ENCODE peak calls at places on chromosomes 6 and 20, in four cellular contexts. F is HepG2, N is WTC11, Z is K562. I is an unnamed sample.

GRCh38 chr6:39841291-39841690 is 49.1 kb downstream of the DAAM2 start:
- DNase-seq in Z (no peak), F (no peak), N (no peak), I (peak)

GRCh38 chr20:50595988-50596693 is 86.0 kb downstream of the PTPN1 start:
- DNase-seq in F (no peak), Z (no peak), N (no peak), I (no peak)

GRCh38 chr6:44495036-44495901 is 107.8 kb downstream of the CDC5L start:
- DNase-seq in Z (no peak), F (no peak), N (no peak), I (no peak)

GRCh38 chr6:138031850-138032249 is 75.4 kb downstream of the PERP start:
- DNase-seq in N (no peak), Z (no peak), F (no peak), I (no peak)

GRCh38 chr20:49724637-49725606 is 11.2 kb upstream of the B4GALT5 start:
- DNase-seq in N (no peak), F (peak), Z (peak), I (no peak)

GRCh38 chr6:157535354-157536217 is 154.6 kb downstream of the ZDHHC14 start:
- DNase-seq in F (peak), N (no peak), Z (no peak), I (no peak)

GRCh38 chr6:95581073-95581472 is 3.7 kb downstream of the MANEA start:
- DNase-seq in Z (no peak), F (no peak), N (no peak), I (no peak)

GRCh38 chr6:153814136-153814535 is 224.9 kb upstream of the OPRM1 start:
- DNase-seq in N (peak), Z (no peak), F (no peak), I (peak)

GRCh38 chr20:35607003-35607735 is 8.5 kb upstream of the SPAG4 start:
- DNase-seq in F (no peak), Z (no peak), N (no peak), I (no peak)

GRCh38 chr6:40755749-40756452 is 168.7 kb upstream of the LRFN2 start:
- DNase-seq in Z (no peak), N (no peak), F (no peak), I (no peak)

GRCh38 chr6:117483004-117483644 is 650 bp downstream of the DCBLD1 start:
- DNase-seq in Z (peak), F (peak), N (peak), I (peak)

GRCh38 chr6:136737343-136738177 is 54.7 kb downstream of the MAP3K5 start:
- DNase-seq in N (no peak), Z (peak), F (no peak), I (no peak)

GRCh38 chr20:51335329-51335841 is 207.1 kb downstream of the NFATC2 start:
- DNase-seq in F (no peak), N (no peak), Z (no peak), I (no peak)

GRCh38 chr6:152750694-152751093 is at the start of gene VIP:
- DNase-seq in F (peak), Z (no peak), N (peak), I (peak)

GRCh38 chr6:137402143-137402542 is 92.1 kb downstream of the OLIG3 start:
- DNase-seq in F (no peak), N (no peak), Z (no peak), I (no peak)

GRCh38 chr20:50409495-50409894 is 100.7 kb upstream of the PTPN1 start:
- DNase-seq in N (no peak), Z (no peak), F (no peak), I (no peak)

GRCh38 chr6:75282706-75283105 is 1.9 kb downstream of the TMEM30A start:
- DNase-seq in F (no peak), N (no peak), Z (no peak), I (no peak)
- TF ChIP-seq ELF4 in F (no peak), N (no peak), Z (no peak), I (no peak)

DNA sequence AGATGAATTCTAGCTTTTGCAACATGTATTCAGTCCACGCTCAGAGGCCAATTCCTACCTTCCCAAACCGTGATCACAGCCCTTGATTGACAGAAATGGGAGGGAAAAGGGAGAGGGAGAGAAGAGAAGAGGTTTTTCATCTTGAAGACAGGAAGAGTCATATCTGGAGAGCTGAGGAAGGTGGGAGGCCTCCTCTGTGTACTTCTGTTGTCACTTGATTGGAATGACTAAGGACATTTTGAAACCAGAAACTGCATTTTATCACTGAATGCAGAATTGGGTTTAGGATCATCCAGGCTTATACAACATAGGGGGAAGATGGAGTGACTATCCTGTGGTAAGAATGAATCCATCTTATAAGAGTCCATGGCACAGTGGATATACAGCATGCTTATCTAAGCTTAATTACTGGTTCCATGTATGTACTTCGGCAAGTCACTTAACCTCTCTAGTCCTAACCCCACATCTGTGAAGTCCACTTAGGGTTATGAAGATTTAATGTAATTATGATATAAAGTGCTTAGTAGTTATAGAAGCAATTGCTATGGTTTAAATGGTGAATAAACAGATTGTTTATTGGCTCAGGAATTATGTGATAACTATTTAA is 144.0 kb downstream of the BCKDHB start:
- DNase-seq in N (no peak), Z (peak), F (no peak), I (no peak)
- TF ChIP-seq ELF4 in N (no peak), Z (peak), F (no peak), I (no peak)

DNA sequence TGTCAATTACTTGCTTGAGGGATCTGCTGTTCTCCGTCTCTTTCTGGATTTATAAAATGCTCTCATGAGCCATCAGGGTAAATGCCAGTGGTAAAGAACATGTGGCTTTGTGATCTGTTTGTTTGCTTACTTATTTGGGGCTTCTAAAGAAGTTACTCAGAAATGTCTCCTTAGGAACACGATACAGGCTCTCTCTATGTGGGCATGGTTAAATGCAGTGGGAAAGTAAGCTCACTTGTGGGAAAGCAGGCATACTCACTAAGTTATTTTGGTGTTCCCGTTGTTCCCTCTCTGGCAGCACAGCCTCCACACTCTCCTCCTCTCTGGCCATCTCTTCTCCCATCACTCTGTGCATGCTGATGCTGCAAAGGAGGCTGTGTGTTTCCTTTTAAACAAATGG is 44.7 kb downstream of the TTI1 start:
- DNase-seq in Z (no peak), F (no peak), N (no peak), I (no peak)
- TF ChIP-seq ELF4 in Z (no peak), F (no peak), N (no peak), I (no peak)

GRCh38 chr6:4009486-4009885 is 69.5 kb downstream of the FAM217A start:
- DNase-seq in F (no peak), Z (no peak), N (no peak), I (no peak)

GRCh38 chr6:4012826-4013225 is 66.1 kb downstream of the FAM217A start:
- DNase-seq in N (no peak), Z (no peak), F (no peak), I (no peak)

GRCh38 chr6:4008324-4009047 is 70.5 kb downstream of the FAM217A start:
- DNase-seq in Z (no peak), F (peak), N (no peak), I (peak)

GRCh38 chr6:4010682-4011081 is 68.3 kb downstream of the FAM217A start:
- DNase-seq in Z (no peak), N (no peak), F (peak), I (no peak)

DNA sequence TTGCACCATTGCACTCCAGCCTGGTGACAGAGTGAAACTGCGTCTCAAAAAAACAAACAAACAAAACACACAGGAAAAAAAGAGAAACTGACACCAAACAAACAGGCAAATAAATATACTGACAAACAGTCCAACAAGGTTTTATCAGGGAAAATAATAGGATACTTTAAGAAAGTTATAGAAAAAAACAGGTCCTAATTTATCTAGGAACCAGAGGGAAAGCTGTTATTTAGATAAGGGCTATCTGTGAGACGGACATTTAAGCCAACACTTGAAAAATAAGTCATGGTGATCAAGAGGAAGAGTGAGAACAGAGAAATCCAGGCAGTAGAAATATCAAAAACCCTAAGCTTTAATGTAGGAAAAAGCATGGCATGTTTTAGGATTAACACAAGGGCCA is 68.9 kb downstream of the FAM217A start:
- DNase-seq in F (no peak), N (no peak), Z (no peak), I (no peak)
- TF ChIP-seq ELF4 in F (no peak), N (no peak), Z (no peak), I (no peak)

DNA sequence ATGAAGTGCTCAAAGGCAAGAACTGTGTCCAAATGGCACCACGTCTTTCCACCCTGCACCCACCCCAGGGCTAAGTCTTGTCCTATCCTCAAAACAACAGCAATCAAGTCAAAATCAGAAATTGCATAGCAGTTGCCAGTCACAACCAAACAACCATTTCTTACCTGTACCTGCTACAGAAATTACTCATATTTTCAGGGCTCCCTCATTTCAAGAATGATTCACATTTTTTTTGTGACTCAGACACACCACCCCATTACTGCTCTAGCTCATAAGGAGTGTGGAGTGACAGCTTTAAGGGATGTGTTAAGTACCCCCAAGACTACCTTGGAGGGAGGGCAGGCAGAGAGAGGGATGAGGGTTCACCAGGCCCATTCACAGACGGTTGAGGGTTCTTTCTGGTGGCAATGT is 111.7 kb downstream of the TRERF1 start:
- DNase-seq in N (no peak), Z (no peak), F (no peak), I (no peak)
- TF ChIP-seq ELF4 in N (no peak), Z (no peak), F (no peak), I (no peak)

GRCh38 chr6:106450645-106451044 is 90.1 kb downstream of the CRYBG1 start:
- DNase-seq in N (no peak), F (no peak), Z (no peak), I (no peak)

GRCh38 chr6:106452628-106453027 is 92.1 kb downstream of the CRYBG1 start:
- DNase-seq in N (no peak), Z (no peak), F (no peak), I (no peak)

GRCh38 chr6:106451419-106451818 is 90.9 kb downstream of the CRYBG1 start:
- DNase-seq in Z (no peak), N (no peak), F (no peak), I (no peak)

GRCh38 chr6:106458021-106458986 is 97.8 kb downstream of the CRYBG1 start:
- DNase-seq in Z (no peak), N (no peak), F (no peak), I (no peak)

GRCh38 chr6:106453756-106454367 is 93.3 kb downstream of the CRYBG1 start:
- DNase-seq in F (no peak), Z (no peak), N (peak), I (no peak)
- TF ChIP-seq ELF4 in F (no peak), Z (no peak), N (no peak), I (no peak)

DNA sequence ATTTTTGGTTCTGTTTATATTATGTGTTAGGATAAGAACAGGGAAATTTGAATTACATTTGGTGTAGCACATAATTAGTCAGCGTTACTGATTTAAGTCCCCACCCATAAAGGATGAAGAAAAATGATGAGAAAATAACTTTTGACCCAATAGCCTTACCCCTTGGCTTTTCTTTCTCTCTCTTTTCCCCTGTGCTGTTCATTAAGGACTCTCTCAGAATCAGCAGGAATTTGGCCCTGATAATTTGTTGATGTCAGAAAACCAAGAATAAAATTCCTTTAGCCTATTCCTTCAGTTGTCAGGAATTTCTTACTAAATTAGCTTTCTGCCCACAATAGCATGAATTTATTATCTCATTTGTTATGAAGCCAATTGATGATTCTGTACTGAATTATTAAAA is 18.5 kb downstream of the PLCB1 start:
- DNase-seq in Z (no peak), F (no peak), N (no peak), I (no peak)
- TF ChIP-seq ELF4 in Z (no peak), F (no peak), N (no peak), I (no peak)

GRCh38 chr20:44990957-44991356 is 24.6 kb downstream of the STK4 start:
- DNase-seq in Z (no peak), F (no peak), N (no peak), I (no peak)
- TF ChIP-seq ELF4 in Z (no peak), F (no peak), N (no peak), I (no peak)

GRCh38 chr20:12133553-12133952 is 215.9 kb downstream of the BTBD3 start:
- DNase-seq in F (no peak), N (no peak), Z (no peak), I (no peak)

DNA sequence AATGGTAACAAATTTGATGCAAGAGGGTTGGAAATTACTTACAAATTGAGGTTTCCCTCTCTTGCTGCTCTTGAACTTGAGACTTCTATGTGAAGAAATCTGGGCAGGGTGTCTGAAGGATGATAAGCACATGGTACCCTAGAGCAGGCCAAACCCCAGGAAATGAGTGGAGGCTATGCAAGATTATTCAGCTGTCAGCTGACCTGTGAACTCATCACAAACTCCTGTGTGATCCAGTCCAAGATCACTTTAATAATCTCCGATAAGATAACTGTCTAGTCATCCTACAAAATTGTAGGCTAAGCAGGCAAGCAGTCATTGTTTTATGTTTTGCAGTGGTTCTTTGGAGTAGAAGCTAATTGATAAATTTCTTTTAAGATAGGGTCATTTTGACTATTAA is 213.1 kb downstream of the BTBD3 start:
- DNase-seq in N (no peak), Z (no peak), F (no peak), I (no peak)
- TF ChIP-seq ELF4 in N (no peak), Z (no peak), F (no peak), I (no peak)